ENCODE peak calls at places on chromosomes 12 and 14, in four cellular contexts. I is HFFc6; O is central memory CD4-positive, alpha-beta T cell; E is effector memory CD4-positive, alpha-beta T cell. X is an unnamed sample.

GRCh38 chr14:58128416-58128815 is 23.6 kb downstream of the ARMH4 start:
- DNase-seq in I (no peak), O (no peak), E (no peak), X (no peak)

GRCh38 chr14:80805136-80805535 is 136.4 kb downstream of the CEP128 start:
- DNase-seq in I (peak; percentile 33), O (no peak), E (no peak), X (no peak)

GRCh38 chr12:122062832-122063690 is 15.5 kb upstream of the MLXIP start:
- DNase-seq in I (peak; percentile 27), O (no peak), E (no peak), X (no peak)

GRCh38 chr14:60095781-60096450 is 4.2 kb downstream of the PCNX4 start:
- DNase-seq in I (peak; percentile 62), O (no peak), E (no peak), X (no peak)

GRCh38 chr14:79018846-79019245 is 848.7 kb downstream of the NRXN3 start:
- DNase-seq in I (peak; percentile 57), O (no peak), E (no peak), X (no peak)

GRCh38 chr14:73231874-73232851 is 5.1 kb upstream of the PAPLN start:
- DNase-seq in I (no peak), O (no peak), E (no peak), X (no peak)

GRCh38 chr14:35197015-35197414 is 74.7 kb downstream of the PRORP start:
- DNase-seq in I (peak; percentile 42), O (no peak), E (no peak), X (no peak)

GRCh38 chr12:11954181-11954580 is 116.6 kb upstream of the BCL2L14 start:
- DNase-seq in I (no peak), O (no peak), E (no peak), X (no peak)

GRCh38 chr12:6950401-6950801 is 755 bp upstream of the PTPN6 start:
- DNase-seq in I (no peak), O (peak; percentile 28), E (no peak), X (no peak)

GRCh38 chr14:32940066-32940651 is 1.5 kb downstream of the NPAS3 start:
- DNase-seq in I (no peak), O (no peak), E (no peak), X (no peak)

GRCh38 chr12:25436206-25436912 is 116.7 kb downstream of the LMNTD1 start:
- DNase-seq in I (peak; percentile 78), O (peak; percentile 12), E (no peak), X (no peak)

GRCh38 chr12:31772685-31773222 is 43.9 kb upstream of the AMN1 start:
- DNase-seq in I (no peak), O (no peak), E (no peak), X (no peak)

GRCh38 chr14:64266206-64266605 is 28.0 kb downstream of the ESR2 start:
- DNase-seq in I (peak; percentile 18), O (no peak), E (no peak), X (no peak)

GRCh38 chr12:131218291-131219172 is 264.8 kb downstream of the ADGRD1 start:
- DNase-seq in I (no peak), O (no peak), E (no peak), X (no peak)

GRCh38 chr12:8157484-8158198 is 826 bp downstream of the ZNF705A start:
- DNase-seq in I (no peak), O (no peak), E (no peak), X (no peak)

GRCh38 chr12:92827836-92828431 is 101.2 kb downstream of the EEA1 start:
- DNase-seq in I (peak; percentile 38), O (peak; percentile 1), E (no peak), X (peak; percentile 9)

GRCh38 chr12:55142896-55143870 is 17.0 kb downstream of the OR9K2 start:
- DNase-seq in I (peak; percentile 30), O (peak; percentile 6), E (no peak), X (peak; percentile 15)

GRCh38 chr14:23371865-23372264 is 744 bp upstream of the IL25 start:
- DNase-seq in I (no peak), O (no peak), E (no peak), X (no peak)